ENCODE peak calls at places on chromosomes 2 and 18, in seven cellular contexts. One of them, this sample, is unnamed. For H3K9me2, the result is how much of the 10 kb centered on the place peaks cover.

GRCh38 chr2:67845557-67846114 is 217.2 kb downstream of the C1D start:
- DNase-seq in GM23338: no peak
- DNase-seq in GM23248: no peak
- DNase-seq in MM.1S: no peak
- DNase-seq in HCT116: no peak
- DNase-seq in PC-9: no peak
- DNase-seq in PC-3: no peak
- DNase-seq in this sample: peak

GRCh38 chr2:232385660-232386489 is 7.3 kb downstream of the ALPP start:
- DNase-seq in GM23338: peak
- DNase-seq in GM23248: peak
- DNase-seq in MM.1S: no peak
- DNase-seq in HCT116: peak
- DNase-seq in PC-9: peak
- DNase-seq in PC-3: peak
- DNase-seq in this sample: peak

GRCh38 chr2:88690591-88691338 is 708 bp upstream of the RPIA start:
- DNase-seq in GM23338: peak
- DNase-seq in GM23248: peak
- DNase-seq in MM.1S: peak
- DNase-seq in HCT116: peak
- DNase-seq in PC-9: peak
- DNase-seq in PC-3: peak
- DNase-seq in this sample: peak

GRCh38 chr2:41900299-41900698 is 147.5 kb upstream of the PKDCC start:
- DNase-seq in GM23338: no peak
- DNase-seq in GM23248: peak
- DNase-seq in MM.1S: no peak
- DNase-seq in HCT116: no peak
- DNase-seq in PC-9: no peak
- DNase-seq in PC-3: no peak
- DNase-seq in this sample: no peak

GRCh38 chr2:145374165-145374564 is 854.2 kb upstream of the ZEB2 start:
- DNase-seq in GM23338: no peak
- DNase-seq in GM23248: no peak
- DNase-seq in MM.1S: no peak
- DNase-seq in HCT116: no peak
- DNase-seq in PC-9: no peak
- DNase-seq in PC-3: no peak
- DNase-seq in this sample: no peak

GRCh38 chr2:182068811-182069210 is 83.2 kb downstream of the PPP1R1C start:
- DNase-seq in GM23338: peak
- DNase-seq in GM23248: peak
- DNase-seq in MM.1S: no peak
- DNase-seq in HCT116: no peak
- DNase-seq in PC-9: peak
- DNase-seq in PC-3: peak
- DNase-seq in this sample: no peak

GRCh38 chr2:42021490-42021889 is 26.3 kb upstream of the PKDCC start:
- DNase-seq in GM23338: no peak
- DNase-seq in GM23248: peak
- DNase-seq in MM.1S: no peak
- DNase-seq in HCT116: no peak
- DNase-seq in PC-9: no peak
- DNase-seq in PC-3: no peak
- DNase-seq in this sample: peak

GRCh38 chr2:173126819-173127218 is 51.2 kb downstream of the MAP3K20 start:
- DNase-seq in GM23338: no peak
- DNase-seq in GM23248: no peak
- DNase-seq in MM.1S: peak
- DNase-seq in HCT116: no peak
- DNase-seq in PC-9: peak
- DNase-seq in PC-3: peak
- DNase-seq in this sample: no peak

GRCh38 chr2:31233741-31234689 is at the start of gene EHD3:
- DNase-seq in GM23338: peak
- DNase-seq in GM23248: peak
- DNase-seq in MM.1S: peak
- DNase-seq in HCT116: no peak
- DNase-seq in PC-9: peak
- DNase-seq in PC-3: peak
- DNase-seq in this sample: peak

GRCh38 chr2:232038251-232038897 is 76.9 kb downstream of the DIS3L2 start:
- DNase-seq in GM23338: no peak
- DNase-seq in GM23248: no peak
- DNase-seq in MM.1S: no peak
- DNase-seq in HCT116: no peak
- DNase-seq in PC-9: no peak
- DNase-seq in PC-3: no peak
- DNase-seq in this sample: no peak

GRCh38 chr2:10283106-10284062 is 19.3 kb upstream of the HPCAL1 start:
- DNase-seq in GM23338: no peak
- DNase-seq in GM23248: peak
- DNase-seq in MM.1S: no peak
- DNase-seq in HCT116: peak
- DNase-seq in PC-9: peak
- DNase-seq in PC-3: peak
- DNase-seq in this sample: peak

GRCh38 chr2:67834482-67834881 is 228.3 kb downstream of the C1D start:
- DNase-seq in GM23338: no peak
- DNase-seq in GM23248: no peak
- DNase-seq in MM.1S: no peak
- DNase-seq in HCT116: no peak
- DNase-seq in PC-9: no peak
- DNase-seq in PC-3: no peak
- DNase-seq in this sample: no peak

GRCh38 chr2:205483122-205483521 is 199.2 kb upstream of the NRP2 start:
- DNase-seq in GM23338: no peak
- DNase-seq in GM23248: no peak
- DNase-seq in MM.1S: no peak
- DNase-seq in HCT116: no peak
- DNase-seq in PC-9: no peak
- DNase-seq in PC-3: no peak
- DNase-seq in this sample: no peak

GRCh38 chr18:45761512-45762114 is 37.6 kb downstream of the SLC14A1 start:
- DNase-seq in GM23338: no peak
- DNase-seq in GM23248: no peak
- DNase-seq in MM.1S: no peak
- DNase-seq in HCT116: no peak
- DNase-seq in PC-9: no peak
- DNase-seq in PC-3: no peak
- DNase-seq in this sample: no peak

GRCh38 chr2:162914161-162914560 is 75.6 kb upstream of the KCNH7 start:
- DNase-seq in GM23338: no peak
- DNase-seq in GM23248: no peak
- DNase-seq in MM.1S: no peak
- DNase-seq in HCT116: no peak
- DNase-seq in PC-9: no peak
- DNase-seq in PC-3: peak
- DNase-seq in this sample: no peak

GRCh38 chr18:7677424-7677823 is 110.3 kb downstream of the PTPRM start:
- DNase-seq in GM23338: no peak
- DNase-seq in GM23248: no peak
- DNase-seq in MM.1S: no peak
- DNase-seq in HCT116: no peak
- DNase-seq in PC-9: no peak
- DNase-seq in PC-3: no peak
- DNase-seq in this sample: no peak

GRCh38 chr2:120344214-120344990 is 1.5 kb upstream of the INHBB start:
- DNase-seq in GM23338: peak
- DNase-seq in GM23248: peak
- DNase-seq in MM.1S: no peak
- DNase-seq in HCT116: no peak
- DNase-seq in PC-9: peak
- DNase-seq in PC-3: peak
- DNase-seq in this sample: peak

GRCh38 chr2:108932736-108933135 is 56.3 kb downstream of the EDAR start:
- DNase-seq in GM23338: no peak
- DNase-seq in GM23248: no peak
- DNase-seq in MM.1S: no peak
- DNase-seq in HCT116: no peak
- DNase-seq in PC-9: no peak
- DNase-seq in PC-3: no peak
- DNase-seq in this sample: no peak

GRCh38 chr18:48813833-48814489 is 136.8 kb downstream of the SMAD7 start:
- DNase-seq in GM23338: no peak
- DNase-seq in GM23248: no peak
- DNase-seq in MM.1S: no peak
- DNase-seq in HCT116: no peak
- DNase-seq in PC-9: no peak
- DNase-seq in PC-3: peak
- DNase-seq in this sample: no peak

GRCh38 chr18:49062832-49063226 is 112.1 kb upstream of the SMAD7 start:
- DNase-seq in GM23338: no peak
- DNase-seq in GM23248: no peak
- DNase-seq in MM.1S: no peak
- DNase-seq in HCT116: no peak
- DNase-seq in PC-9: no peak
- DNase-seq in PC-3: no peak
- DNase-seq in this sample: no peak

GRCh38 chr2:132597831-132598230 is 72.2 kb downstream of the LYPD1 start:
- DNase-seq in GM23338: no peak
- DNase-seq in GM23248: no peak
- DNase-seq in MM.1S: no peak
- DNase-seq in HCT116: no peak
- DNase-seq in PC-9: no peak
- DNase-seq in PC-3: no peak
- DNase-seq in this sample: no peak

GRCh38 chr2:84939426-84940087 is 31.4 kb upstream of the KCMF1 start:
- DNase-seq in GM23338: no peak
- DNase-seq in GM23248: no peak
- DNase-seq in MM.1S: peak
- DNase-seq in HCT116: no peak
- DNase-seq in PC-9: no peak
- DNase-seq in PC-3: no peak
- DNase-seq in this sample: no peak

GRCh38 chr2:168649562-168649961 is 152.9 kb upstream of the NOSTRIN start:
- DNase-seq in GM23338: peak
- DNase-seq in GM23248: no peak
- DNase-seq in MM.1S: no peak
- DNase-seq in HCT116: no peak
- DNase-seq in PC-9: no peak
- DNase-seq in PC-3: no peak
- DNase-seq in this sample: no peak

GRCh38 chr18:22347624-22348511 is 69.8 kb downstream of the CTAGE1 start:
- DNase-seq in GM23338: no peak
- DNase-seq in GM23248: peak
- DNase-seq in MM.1S: no peak
- DNase-seq in HCT116: no peak
- DNase-seq in PC-9: no peak
- DNase-seq in PC-3: no peak
- DNase-seq in this sample: peak
- TF ChIP-seq EZH2 in GM23338: peak
- TF ChIP-seq EZH2 in GM23248: no peak
- TF ChIP-seq EZH2 in MM.1S: no peak
- TF ChIP-seq EZH2 in HCT116: no peak
- TF ChIP-seq EZH2 in PC-9: no peak
- TF ChIP-seq EZH2 in PC-3: no peak
- TF ChIP-seq EZH2 in this sample: no peak

GRCh38 chr2:149466635-149467034 is 120.9 kb downstream of the MMADHC start:
- DNase-seq in GM23338: no peak
- DNase-seq in GM23248: peak
- DNase-seq in MM.1S: no peak
- DNase-seq in HCT116: no peak
- DNase-seq in PC-9: no peak
- DNase-seq in PC-3: no peak
- DNase-seq in this sample: peak
- H3K9me2 ChIP-seq in GM23338: under half
- H3K9me2 ChIP-seq in GM23248: under half
- H3K9me2 ChIP-seq in MM.1S: under half
- H3K9me2 ChIP-seq in HCT116: under half
- H3K9me2 ChIP-seq in PC-9: under half
- H3K9me2 ChIP-seq in PC-3: under half
- H3K9me2 ChIP-seq in this sample: under half

GRCh38 chr2:143399679-143400078 is 270.5 kb downstream of the ARHGAP15 start:
- DNase-seq in GM23338: no peak
- DNase-seq in GM23248: peak
- DNase-seq in MM.1S: no peak
- DNase-seq in HCT116: no peak
- DNase-seq in PC-9: no peak
- DNase-seq in PC-3: peak
- DNase-seq in this sample: no peak

GRCh38 chr2:143398701-143399260 is 269.6 kb downstream of the ARHGAP15 start:
- DNase-seq in GM23338: no peak
- DNase-seq in GM23248: no peak
- DNase-seq in MM.1S: no peak
- DNase-seq in HCT116: no peak
- DNase-seq in PC-9: no peak
- DNase-seq in PC-3: no peak
- DNase-seq in this sample: no peak

GRCh38 chr2:143402462-143402861 is 273.2 kb downstream of the ARHGAP15 start:
- DNase-seq in GM23338: no peak
- DNase-seq in GM23248: no peak
- DNase-seq in MM.1S: no peak
- DNase-seq in HCT116: no peak
- DNase-seq in PC-9: no peak
- DNase-seq in PC-3: no peak
- DNase-seq in this sample: no peak

GRCh38 chr2:143392358-143392757 is 263.1 kb downstream of the ARHGAP15 start:
- DNase-seq in GM23338: no peak
- DNase-seq in GM23248: no peak
- DNase-seq in MM.1S: no peak
- DNase-seq in HCT116: no peak
- DNase-seq in PC-9: no peak
- DNase-seq in PC-3: no peak
- DNase-seq in this sample: no peak

GRCh38 chr2:143397886-143398614 is 268.8 kb downstream of the ARHGAP15 start:
- DNase-seq in GM23338: no peak
- DNase-seq in GM23248: peak
- DNase-seq in MM.1S: no peak
- DNase-seq in HCT116: no peak
- DNase-seq in PC-9: no peak
- DNase-seq in PC-3: peak
- DNase-seq in this sample: no peak
- H2AFZ ChIP-seq in GM23338: peak
- H2AFZ ChIP-seq in GM23248: peak
- H2AFZ ChIP-seq in MM.1S: no peak
- H2AFZ ChIP-seq in HCT116: no peak
- H2AFZ ChIP-seq in PC-9: no peak
- H2AFZ ChIP-seq in PC-3: peak
- H2AFZ ChIP-seq in this sample: no peak

DNA sequence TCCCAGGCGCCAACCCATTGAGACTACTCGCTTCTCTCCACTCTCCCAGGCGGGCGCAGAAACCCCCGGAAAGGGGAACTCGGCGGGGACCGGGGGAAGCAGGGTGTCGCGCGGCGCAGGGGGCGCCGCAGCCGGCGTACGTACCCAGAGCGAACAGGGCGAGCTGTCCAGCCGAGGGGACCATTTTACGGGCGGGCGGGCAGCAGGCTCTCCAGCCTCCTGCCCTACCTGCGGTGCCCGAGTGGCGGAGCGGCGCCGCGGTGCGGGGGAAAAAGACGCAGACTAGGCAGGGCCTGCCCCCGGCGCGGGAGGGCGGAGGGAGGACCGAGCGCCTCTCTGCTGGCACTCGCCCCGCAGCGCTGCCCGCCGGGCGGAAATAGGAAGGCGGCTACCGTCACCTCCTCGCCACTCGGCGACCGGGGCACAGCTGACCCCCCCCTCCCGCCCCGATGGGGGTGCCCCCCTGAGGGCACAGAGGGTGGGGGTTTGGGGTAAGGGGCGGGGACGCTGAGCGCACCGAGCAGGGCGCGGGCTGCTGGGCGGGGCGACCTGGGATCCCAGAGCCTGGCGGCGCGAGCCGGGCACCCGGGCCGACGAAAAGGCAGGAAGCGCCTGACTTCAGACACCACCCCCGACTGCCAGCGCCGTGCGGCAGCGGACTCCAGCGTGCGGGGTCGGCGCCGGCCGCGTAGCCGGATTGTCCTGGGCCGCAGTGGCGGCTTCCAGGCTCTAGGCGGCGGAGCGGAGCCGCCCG is at the start of gene TGFA:
- DNase-seq in GM23338: peak
- DNase-seq in GM23248: peak
- DNase-seq in MM.1S: peak
- DNase-seq in HCT116: peak
- DNase-seq in PC-9: peak
- DNase-seq in PC-3: peak
- DNase-seq in this sample: peak
- TF ChIP-seq EZH2 in GM23338: no peak
- TF ChIP-seq EZH2 in GM23248: no peak
- TF ChIP-seq EZH2 in MM.1S: no peak
- TF ChIP-seq EZH2 in HCT116: no peak
- TF ChIP-seq EZH2 in PC-9: no peak
- TF ChIP-seq EZH2 in PC-3: no peak
- TF ChIP-seq EZH2 in this sample: peak